ENCODE peak calls at places on chromosomes 3 and 15, in four cellular contexts. T is DMS79 treated with DMSO at 0.1 percent for 48 hours, G is activated T-cell treated with anti-CD3 and anti-CD28 coated beads for 1 hour, P is LoVo. I is an unnamed sample.

GRCh38 chr3:127092776-127093175 is 100.2 kb upstream of the PRR23E start:
- DNase-seq in T (no peak), P (no peak), G (no peak), I (no peak)

GRCh38 chr3:187983484-187984124 is 170.4 kb upstream of the LPP start:
- DNase-seq in T (no peak), G (no peak), P (no peak), I (no peak)

GRCh38 chr3:141383555-141384129 is 15.3 kb downstream of the ZBTB38 start:
- DNase-seq in T (peak), P (no peak), G (no peak), I (no peak)

GRCh38 chr15:75309711-75310110 is 26.2 kb upstream of the COMMD4 start:
- DNase-seq in T (no peak), P (no peak), G (no peak), I (no peak)

GRCh38 chr15:71237456-71238188 is 122.4 kb downstream of the THSD4 start:
- DNase-seq in T (no peak), P (peak), G (no peak), I (no peak)

GRCh38 chr3:149353581-149354184 is 20.2 kb upstream of the TM4SF18 start:
- DNase-seq in G (no peak), P (no peak), T (no peak), I (no peak)

GRCh38 chr3:105729662-105730061 is 139.2 kb downstream of the CBLB start:
- DNase-seq in G (no peak), T (no peak), P (no peak), I (no peak)

GRCh38 chr3:181369637-181370036 is 342.1 kb upstream of the SOX2 start:
- DNase-seq in T (no peak), G (no peak), P (no peak), I (no peak)

GRCh38 chr3:183907176-183907575 is 22.5 kb upstream of the PARL start:
- DNase-seq in P (no peak), T (no peak), G (no peak), I (no peak)

GRCh38 chr15:34655198-34655770 is 71.8 kb upstream of the GOLGA8B start:
- DNase-seq in T (no peak), G (no peak), P (no peak), I (peak)

GRCh38 chr3:127475975-127476374 is 114.6 kb downstream of the TPRA1 start:
- DNase-seq in P (no peak), G (no peak), T (no peak), I (no peak)

GRCh38 chr3:16512435-16513140 is 911 bp downstream of the RFTN1 start:
- DNase-seq in P (no peak), G (peak), T (no peak), I (no peak)

GRCh38 chr3:33848624-33849347 is 50.4 kb downstream of the PDCD6IP start:
- DNase-seq in G (no peak), P (no peak), T (no peak), I (no peak)

GRCh38 chr15:76169013-76169412 is 109.2 kb downstream of the TMEM266 start:
- DNase-seq in T (no peak), P (no peak), G (no peak), I (peak)

GRCh38 chr3:16468114-16469098 is 45.1 kb downstream of the RFTN1 start:
- DNase-seq in G (no peak), T (no peak), P (no peak), I (no peak)

GRCh38 chr3:129282727-129283327 is 4.2 kb downstream of the HMCES start:
- DNase-seq in G (no peak), T (no peak), P (no peak), I (no peak)

GRCh38 chr15:80693682-80694623 is 1.2 kb upstream of the ABHD17C start:
- DNase-seq in P (no peak), G (no peak), T (peak), I (no peak)

GRCh38 chr3:113736548-113737089 is 9.4 kb downstream of the NAA50 start:
- DNase-seq in T (peak), G (no peak), P (peak), I (no peak)

GRCh38 chr3:133256787-133257483 is 142.9 kb upstream of the BFSP2 start:
- DNase-seq in P (no peak), G (no peak), T (no peak), I (no peak)

GRCh38 chr3:49786357-49787181 is at the start of gene IP6K1:
- DNase-seq in G (peak), P (peak), T (peak), I (peak)

GRCh38 chr15:36161108-36161507 is 418.3 kb upstream of the CDIN1 start:
- DNase-seq in G (no peak), T (no peak), P (no peak), I (no peak)

GRCh38 chr3:107432013-107432515 is 54.8 kb downstream of the CCDC54 start:
- DNase-seq in T (peak), P (peak), G (no peak), I (no peak)

GRCh38 chr3:37974121-37974927 is 16.3 kb upstream of the VILL start:
- DNase-seq in G (peak), P (peak), T (no peak), I (no peak)

GRCh38 chr3:164679245-164679644 is 399.1 kb downstream of the SI start:
- DNase-seq in T (no peak), P (no peak), G (no peak), I (no peak)

GRCh38 chr15:96342143-96342466 is 11.6 kb downstream of the NR2F2 start:
- DNase-seq in P (no peak), T (no peak), G (no peak), I (no peak)

GRCh38 chr15:82663186-82663600 is 16.0 kb upstream of the CPEB1 start:
- DNase-seq in G (peak), T (no peak), P (peak), I (peak)

GRCh38 chr15:84741151-84741550 is 7.2 kb upstream of the ZNF592 start:
- DNase-seq in G (no peak), P (no peak), T (no peak), I (no peak)

I was measured in CMK.